ENCODE peak calls at places on chromosome 21, in seven cellular contexts. B is H9, G is mesendoderm, K is H1, W is mesenchymal stem cell, R is trophoblast cell, H is neuronal stem cell. M is an unnamed sample.

GRCh38 chr21:29521872-29522271 is 223.2 kb downstream of the BACH1 start:
- DNase-seq in R (no peak), W (no peak), G (no peak), H (no peak), B (no peak), K (no peak), M (no peak)

GRCh38 chr21:38300180-38300579 is 43.4 kb downstream of the KCNJ15 start:
- DNase-seq in B (no peak), G (no peak), W (peak), K (no peak), R (no peak), H (no peak), M (no peak)

GRCh38 chr21:33682992-33683627 is 40.8 kb downstream of the ITSN1 start:
- DNase-seq in R (peak), K (no peak), G (peak), H (no peak), B (no peak), W (peak), M (peak)

GRCh38 chr21:29190920-29191319 is 60.5 kb downstream of the MAP3K7CL start:
- DNase-seq in G (no peak), B (no peak), R (peak), K (no peak), H (no peak), W (peak), M (peak)

GRCh38 chr21:29258626-29259335 is 39.9 kb upstream of the BACH1 start:
- DNase-seq in G (no peak), R (peak), H (no peak), W (peak), K (no peak), B (no peak), M (peak)

GRCh38 chr21:10539956-10540355 is 18.6 kb downstream of the TPTE start:
- DNase-seq in W (no peak), B (no peak), H (no peak), K (no peak), G (no peak), R (no peak), M (no peak)

GRCh38 chr21:31688603-31689368 is 29.3 kb downstream of the SOD1 start:
- DNase-seq in W (no peak), R (no peak), G (no peak), K (no peak), B (no peak), H (no peak), M (peak)

GRCh38 chr21:31752352-31752751 is 20.4 kb upstream of the SCAF4 start:
- DNase-seq in G (no peak), W (no peak), R (no peak), B (no peak), H (no peak), K (no peak), M (peak)

GRCh38 chr21:42421018-42421793 is 17.5 kb downstream of the UBASH3A start:
- DNase-seq in W (no peak), B (no peak), K (no peak), H (no peak), G (no peak), R (no peak), M (no peak)
- H3K9ac ChIP-seq in W (no peak), B (no peak), K (no peak), H (no peak), G (no peak), R (no peak), M (no peak)

DNA sequence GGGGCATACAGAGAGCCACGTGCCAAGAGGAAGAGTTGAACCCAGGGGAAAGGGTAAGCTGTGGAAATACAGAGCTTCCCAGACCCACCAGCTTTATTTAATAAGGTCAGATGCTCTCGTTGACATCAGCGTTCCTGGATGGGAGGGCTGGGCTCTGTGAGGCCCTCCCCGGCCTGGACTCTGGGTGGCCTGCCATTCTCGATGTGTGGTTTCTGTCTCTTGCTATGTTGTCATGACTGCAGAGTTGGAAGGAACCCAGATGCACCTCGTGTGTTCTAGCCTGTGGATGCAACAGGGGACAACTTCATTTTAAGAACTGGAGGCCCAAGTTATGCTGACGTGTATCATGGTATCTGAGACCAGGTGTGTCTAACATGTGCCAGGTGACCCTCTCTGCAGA is 101.7 kb downstream of the PCBP3 start:
- DNase-seq in K (no peak), G (no peak), R (no peak), W (no peak), B (no peak), H (no peak), M (no peak)
- H3K4ac ChIP-seq in K (no peak), G (no peak), R (no peak), W (no peak), B (no peak), H (no peak), M (no peak)

DNA sequence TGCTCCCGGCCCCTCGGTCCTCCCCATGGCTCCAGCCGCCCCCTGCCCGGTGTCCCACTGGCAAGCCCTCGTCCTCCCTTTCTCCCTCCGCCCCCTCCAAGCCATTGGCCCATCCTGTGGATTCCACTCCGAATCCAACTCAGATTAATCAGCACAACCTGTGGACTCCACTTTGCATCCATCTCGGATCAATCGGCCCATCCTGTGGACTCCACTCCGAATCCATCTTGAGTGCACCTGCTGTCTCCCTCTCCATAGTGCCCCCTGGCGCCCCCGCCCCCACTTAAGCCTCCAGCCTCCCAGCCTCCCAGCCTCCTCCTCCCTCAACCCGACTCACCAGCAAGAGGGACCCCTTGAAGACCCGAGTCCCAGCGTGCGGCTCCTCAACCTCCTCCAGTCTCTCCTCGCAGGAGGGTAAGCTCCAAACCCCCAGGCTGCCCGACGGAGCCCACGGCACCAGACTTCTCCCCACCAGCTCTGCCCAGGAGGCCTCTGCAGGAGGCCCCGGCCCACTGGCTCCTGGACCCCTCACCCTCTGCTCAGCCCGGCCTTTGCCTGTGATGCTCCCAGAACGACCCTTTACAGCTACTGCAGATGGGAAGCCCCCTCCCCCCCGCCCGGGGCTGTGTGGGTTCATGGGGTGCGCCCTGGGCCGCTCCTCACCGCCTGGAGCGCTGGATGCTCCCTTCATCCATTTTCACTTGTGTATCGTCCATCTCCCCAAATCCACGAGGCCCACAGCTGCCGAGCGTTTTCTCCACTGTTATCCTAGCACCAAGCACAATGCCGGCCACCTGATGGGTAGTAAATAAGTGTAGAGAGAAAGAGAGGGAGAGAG is 40.6 kb upstream of the TSPEAR start:
- DNase-seq in R (no peak), G (no peak), W (no peak), K (no peak), B (no peak), H (no peak), M (no peak)
- H3K9ac ChIP-seq in R (no peak), G (no peak), W (no peak), K (no peak), B (no peak), H (no peak), M (no peak)

GRCh38 chr21:45127937-45128336 is 53.6 kb downstream of the ADARB1 start:
- DNase-seq in W (no peak), R (no peak), G (no peak), K (no peak), H (no peak), B (no peak), M (no peak)
- H3K4ac ChIP-seq in W (no peak), R (no peak), G (no peak), K (no peak), H (no peak), B (no peak), M (no peak)

GRCh38 chr21:16969636-16970035 is 543.2 kb upstream of the CXADR start:
- DNase-seq in G (no peak), R (no peak), H (no peak), B (no peak), K (no peak), W (no peak), M (no peak)

GRCh38 chr21:16965424-16965823 is 547.4 kb upstream of the CXADR start:
- DNase-seq in H (no peak), G (no peak), B (no peak), K (no peak), W (no peak), R (no peak), M (no peak)

GRCh38 chr21:16974060-16974459 is 538.8 kb upstream of the CXADR start:
- DNase-seq in R (no peak), H (no peak), K (no peak), B (no peak), W (no peak), G (no peak), M (peak)

DNA sequence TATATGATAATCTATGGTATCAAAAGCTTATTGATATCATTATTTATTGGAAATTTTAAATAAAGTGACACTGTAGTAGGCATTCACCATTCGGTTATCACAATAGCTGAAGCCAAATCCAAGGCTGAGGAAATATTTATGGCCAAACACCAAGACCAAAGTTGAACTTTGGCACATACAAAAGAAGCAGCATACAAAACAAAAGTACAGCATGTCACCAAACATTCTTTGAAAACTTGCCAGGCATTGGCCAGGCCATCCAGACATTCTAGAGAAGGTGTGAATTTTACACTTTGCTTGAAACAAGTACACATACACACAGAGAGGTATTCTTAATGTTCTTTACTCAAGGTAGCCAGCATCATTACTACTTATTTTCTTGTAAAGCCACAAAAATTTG is 544.4 kb upstream of the CXADR start:
- DNase-seq in H (no peak), R (no peak), K (no peak), B (no peak), G (no peak), W (no peak), M (no peak)
- H3K9ac ChIP-seq in H (no peak), R (no peak), K (no peak), B (no peak), G (no peak), W (no peak), M (no peak)

GRCh38 chr21:25039461-25040380 is 567.6 kb downstream of the MRPL39 start:
- DNase-seq in H (peak), B (no peak), K (no peak), W (no peak), R (no peak), G (peak), M (peak)
- H3K4ac ChIP-seq in H (no peak), B (no peak), K (no peak), W (no peak), R (no peak), G (no peak), M (no peak)

GRCh38 chr21:14684071-14684470 is 138.0 kb upstream of the SAMSN1 start:
- DNase-seq in W (no peak), H (no peak), K (no peak), B (no peak), G (no peak), R (no peak), M (no peak)
- H3K9ac ChIP-seq in W (no peak), H (no peak), K (no peak), B (no peak), G (no peak), R (no peak), M (no peak)

DNA sequence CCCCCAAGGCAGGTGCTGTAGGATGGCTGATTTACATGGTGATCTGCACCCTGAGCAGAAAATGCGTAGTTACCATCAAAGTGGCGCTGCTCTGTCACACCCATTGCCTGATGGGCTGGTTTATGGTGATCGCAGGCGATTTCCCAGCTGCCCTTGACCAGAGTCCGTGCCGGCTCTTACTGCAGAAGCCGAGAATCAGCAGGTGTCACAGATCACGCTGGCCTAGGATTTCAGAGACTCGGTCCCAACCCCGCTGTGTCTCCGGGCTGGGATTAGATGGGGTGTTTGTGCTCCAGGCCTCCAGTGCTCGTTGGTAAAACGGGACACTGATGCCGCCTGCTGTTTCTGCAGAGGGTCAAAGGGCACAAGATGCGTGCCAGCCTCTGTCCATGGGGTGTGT is 71.4 kb upstream of the TRAPPC10 start:
- DNase-seq in G (no peak), H (no peak), B (peak), K (no peak), W (no peak), R (no peak), M (no peak)
- H3K4ac ChIP-seq in G (no peak), H (no peak), B (no peak), K (no peak), W (no peak), R (no peak), M (no peak)

GRCh38 chr21:36861924-36862323 is 104.5 kb downstream of the HLCS start:
- DNase-seq in W (no peak), B (no peak), H (no peak), G (no peak), R (no peak), K (no peak), M (peak)

GRCh38 chr21:36863260-36863659 is 103.2 kb downstream of the HLCS start:
- DNase-seq in R (no peak), G (no peak), H (no peak), W (no peak), B (no peak), K (no peak), M (no peak)

GRCh38 chr21:36859744-36860501 is 106.5 kb downstream of the HLCS start:
- DNase-seq in B (peak), R (peak), W (peak), K (peak), H (no peak), G (peak), M (peak)

GRCh38 chr21:36861595-36861883 is 104.9 kb downstream of the HLCS start:
- DNase-seq in H (no peak), R (no peak), K (no peak), G (no peak), W (no peak), B (no peak), M (peak)

DNA sequence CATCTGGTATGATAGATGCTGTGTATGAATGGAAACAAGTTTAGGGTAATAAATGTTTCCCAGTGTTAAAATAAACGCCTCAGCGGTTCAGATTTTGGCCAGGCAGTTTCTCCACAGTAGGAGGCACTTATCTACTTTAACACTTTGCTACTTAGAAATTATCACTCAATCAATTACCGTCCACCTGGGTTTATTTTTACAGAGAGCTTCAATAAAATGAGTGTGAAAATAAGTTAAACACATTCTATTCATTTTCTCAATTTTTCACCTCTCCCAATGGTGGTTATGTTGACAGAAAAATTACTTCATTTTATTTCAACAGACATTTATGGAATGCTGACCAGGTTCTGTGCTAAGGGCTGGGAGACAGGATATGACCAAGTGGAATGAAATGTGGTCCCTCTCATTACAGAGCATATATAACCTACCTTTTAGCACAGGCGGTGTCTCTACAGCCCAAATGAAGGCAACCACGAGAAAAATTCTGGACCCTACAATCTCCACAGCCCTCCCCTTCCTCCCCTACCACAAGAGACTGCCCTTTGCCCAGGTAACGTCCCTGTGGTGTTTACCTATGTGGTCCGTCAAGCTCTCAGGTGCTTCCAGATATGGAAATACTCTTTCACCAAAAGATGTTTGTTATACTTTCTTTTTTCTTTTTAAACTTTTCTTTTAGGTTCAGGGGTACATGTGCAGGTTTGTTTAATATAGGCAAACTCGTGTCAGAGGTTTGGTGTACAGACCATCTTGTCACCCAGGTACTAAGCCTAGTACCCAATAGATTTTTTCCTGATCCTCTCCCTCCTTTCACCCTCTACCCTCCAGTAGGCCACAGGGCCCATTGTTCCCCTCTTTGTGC is 105.5 kb downstream of the HLCS start:
- DNase-seq in G (peak), K (no peak), W (peak), B (no peak), R (peak), H (no peak), M (peak)
- H3K9ac ChIP-seq in G (no peak), K (no peak), W (no peak), B (no peak), R (no peak), H (no peak), M (peak)

GRCh38 chr21:35041122-35041521 is 8.0 kb downstream of the RUNX1 start:
- DNase-seq in B (no peak), K (no peak), H (no peak), W (no peak), G (no peak), R (no peak), M (no peak)
- H3K4ac ChIP-seq in B (no peak), K (no peak), H (no peak), W (no peak), G (no peak), R (no peak), M (no peak)